ENCODE peak calls at places on chromosome 1, in four cellular contexts. One of them, this sample, is unnamed.
A peak's percentile ranks its signal among the peaks of the same experiment; 100 is the strongest.

GRCh38 chr1:167273027-167273800 is 52.5 kb downstream of the POU2F1 start:
- DNase-seq in activated T-helper 1 cell treated with Interleukin-2 at 50 U/mL for 16 hours: no peak
- DNase-seq in activated T-cell treated with anti-CD3 and anti-CD28 coated beads, Interleukin-2, amount 50 U/mL, for 24 hours: no peak
- DNase-seq in foreskin fibroblast: peak; percentile 37
- DNase-seq in this sample: peak; percentile 9

GRCh38 chr1:220894025-220894923 is 15.0 kb downstream of the HLX start:
- DNase-seq in activated T-helper 1 cell treated with Interleukin-2 at 50 U/mL for 16 hours: no peak
- DNase-seq in activated T-cell treated with anti-CD3 and anti-CD28 coated beads, Interleukin-2, amount 50 U/mL, for 24 hours: no peak
- DNase-seq in foreskin fibroblast: no peak
- DNase-seq in this sample: no peak

GRCh38 chr1:230857822-230858221 is 10.5 kb downstream of the C1orf198 start:
- DNase-seq in activated T-helper 1 cell treated with Interleukin-2 at 50 U/mL for 16 hours: no peak
- DNase-seq in activated T-cell treated with anti-CD3 and anti-CD28 coated beads, Interleukin-2, amount 50 U/mL, for 24 hours: no peak
- DNase-seq in foreskin fibroblast: peak; percentile 61
- DNase-seq in this sample: peak; percentile 40

GRCh38 chr1:17881761-17882160 is 126.6 kb downstream of the ACTL8 start:
- DNase-seq in activated T-helper 1 cell treated with Interleukin-2 at 50 U/mL for 16 hours: no peak
- DNase-seq in activated T-cell treated with anti-CD3 and anti-CD28 coated beads, Interleukin-2, amount 50 U/mL, for 24 hours: no peak
- DNase-seq in foreskin fibroblast: peak; percentile 20
- DNase-seq in this sample: no peak

GRCh38 chr1:181801617-181802016 is 259.9 kb downstream of the ZNF648 start:
- DNase-seq in activated T-helper 1 cell treated with Interleukin-2 at 50 U/mL for 16 hours: no peak
- DNase-seq in activated T-cell treated with anti-CD3 and anti-CD28 coated beads, Interleukin-2, amount 50 U/mL, for 24 hours: no peak
- DNase-seq in foreskin fibroblast: no peak
- DNase-seq in this sample: no peak

GRCh38 chr1:240044620-240045019 is 47.1 kb upstream of the FMN2 start:
- DNase-seq in activated T-helper 1 cell treated with Interleukin-2 at 50 U/mL for 16 hours: no peak
- DNase-seq in activated T-cell treated with anti-CD3 and anti-CD28 coated beads, Interleukin-2, amount 50 U/mL, for 24 hours: no peak
- DNase-seq in foreskin fibroblast: no peak
- DNase-seq in this sample: peak; percentile 71

GRCh38 chr1:205144751-205145150 is 23.0 kb upstream of the RBBP5 start:
- DNase-seq in activated T-helper 1 cell treated with Interleukin-2 at 50 U/mL for 16 hours: no peak
- DNase-seq in activated T-cell treated with anti-CD3 and anti-CD28 coated beads, Interleukin-2, amount 50 U/mL, for 24 hours: no peak
- DNase-seq in foreskin fibroblast: peak; percentile 26
- DNase-seq in this sample: peak; percentile 54

GRCh38 chr1:48793863-48794262 is 17.2 kb upstream of the BEND5 start:
- DNase-seq in activated T-helper 1 cell treated with Interleukin-2 at 50 U/mL for 16 hours: no peak
- DNase-seq in activated T-cell treated with anti-CD3 and anti-CD28 coated beads, Interleukin-2, amount 50 U/mL, for 24 hours: no peak
- DNase-seq in foreskin fibroblast: no peak
- DNase-seq in this sample: no peak

GRCh38 chr1:117092594-117092993 is 29.0 kb downstream of the TRIM45 start:
- DNase-seq in activated T-helper 1 cell treated with Interleukin-2 at 50 U/mL for 16 hours: no peak
- DNase-seq in activated T-cell treated with anti-CD3 and anti-CD28 coated beads, Interleukin-2, amount 50 U/mL, for 24 hours: no peak
- DNase-seq in foreskin fibroblast: no peak
- DNase-seq in this sample: no peak

GRCh38 chr1:195195423-195196057 is 1412.7 kb downstream of the KCNT2 start:
- DNase-seq in activated T-helper 1 cell treated with Interleukin-2 at 50 U/mL for 16 hours: no peak
- DNase-seq in activated T-cell treated with anti-CD3 and anti-CD28 coated beads, Interleukin-2, amount 50 U/mL, for 24 hours: no peak
- DNase-seq in foreskin fibroblast: no peak
- DNase-seq in this sample: no peak

GRCh38 chr1:15251807-15252546 is 5.0 kb downstream of the FHAD1 start:
- DNase-seq in activated T-helper 1 cell treated with Interleukin-2 at 50 U/mL for 16 hours: no peak
- DNase-seq in activated T-cell treated with anti-CD3 and anti-CD28 coated beads, Interleukin-2, amount 50 U/mL, for 24 hours: no peak
- DNase-seq in foreskin fibroblast: no peak
- DNase-seq in this sample: no peak

GRCh38 chr1:31759266-31760023 is 4.7 kb downstream of the ADGRB2 start:
- DNase-seq in activated T-helper 1 cell treated with Interleukin-2 at 50 U/mL for 16 hours: no peak
- DNase-seq in activated T-cell treated with anti-CD3 and anti-CD28 coated beads, Interleukin-2, amount 50 U/mL, for 24 hours: no peak
- DNase-seq in foreskin fibroblast: no peak
- DNase-seq in this sample: no peak

GRCh38 chr1:226402615-226403521 is 5.0 kb downstream of the PARP1 start:
- DNase-seq in activated T-helper 1 cell treated with Interleukin-2 at 50 U/mL for 16 hours: no peak
- DNase-seq in activated T-cell treated with anti-CD3 and anti-CD28 coated beads, Interleukin-2, amount 50 U/mL, for 24 hours: no peak
- DNase-seq in foreskin fibroblast: no peak
- DNase-seq in this sample: no peak

GRCh38 chr1:107358611-107359342 is 217.9 kb downstream of the NTNG1 start:
- DNase-seq in activated T-helper 1 cell treated with Interleukin-2 at 50 U/mL for 16 hours: no peak
- DNase-seq in activated T-cell treated with anti-CD3 and anti-CD28 coated beads, Interleukin-2, amount 50 U/mL, for 24 hours: no peak
- DNase-seq in foreskin fibroblast: no peak
- DNase-seq in this sample: no peak

GRCh38 chr1:73176902-73177301 is 894.6 kb upstream of the NEGR1 start:
- DNase-seq in activated T-helper 1 cell treated with Interleukin-2 at 50 U/mL for 16 hours: no peak
- DNase-seq in activated T-cell treated with anti-CD3 and anti-CD28 coated beads, Interleukin-2, amount 50 U/mL, for 24 hours: no peak
- DNase-seq in foreskin fibroblast: no peak
- DNase-seq in this sample: no peak

GRCh38 chr1:21622466-21623315 is 46.5 kb downstream of the RAP1GAP start:
- DNase-seq in activated T-helper 1 cell treated with Interleukin-2 at 50 U/mL for 16 hours: peak; percentile 37
- DNase-seq in activated T-cell treated with anti-CD3 and anti-CD28 coated beads, Interleukin-2, amount 50 U/mL, for 24 hours: peak; percentile 76
- DNase-seq in foreskin fibroblast: no peak
- DNase-seq in this sample: peak; percentile 91

This sample was measured in AG20443.